ENCODE peak calls at places on chromosomes 5 and 9, in five cellular contexts. S, D, C, L and G are unnamed samples.
A peak's percentile ranks its signal among the peaks of the same experiment; 100 is the strongest.

GRCh38 chr5:111127453-111128195 is 35.5 kb downstream of the WDR36 start:
- DNase-seq in C (no peak), D (no peak), L (no peak), S (peak; percentile 26), G (no peak)

GRCh38 chr5:137572042-137572695 is 73.0 kb upstream of the SPOCK1 start:
- DNase-seq in S (no peak), D (no peak), C (no peak), L (no peak), G (no peak)

GRCh38 chr5:94807985-94808384 is 189.5 kb downstream of the SLF1 start:
- DNase-seq in S (no peak), L (no peak), D (no peak), C (no peak), G (no peak)

GRCh38 chr9:129202613-129203555 is 24.8 kb upstream of the IER5L start:
- DNase-seq in L (peak; percentile 74), D (peak; percentile 93), S (peak; percentile 74), C (peak; percentile 94), G (peak; percentile 78)

GRCh38 chr9:4686112-4686511 is 6.7 kb downstream of the CDC37L1 start:
- DNase-seq in D (no peak), S (no peak), L (no peak), C (no peak), G (no peak)

GRCh38 chr5:40605295-40605958 is 74.3 kb upstream of the PTGER4 start:
- DNase-seq in C (no peak), D (no peak), S (peak; percentile 28), L (no peak), G (no peak)

GRCh38 chr5:180287404-180287803 is 4.5 kb downstream of the MAPK9 start:
- DNase-seq in D (no peak), L (no peak), C (no peak), S (no peak), G (no peak)

GRCh38 chr5:159385529-159385928 is 55.2 kb upstream of the IL12B start:
- DNase-seq in L (no peak), C (no peak), D (no peak), S (no peak), G (no peak)

GRCh38 chr9:121883281-121884056 is 209.6 kb downstream of the TTLL11 start:
- DNase-seq in D (peak; percentile 12), C (no peak), S (no peak), L (no peak), G (no peak)

GRCh38 chr9:133054966-133055365 is 6.8 kb upstream of the CEL start:
- DNase-seq in L (peak; percentile 8), C (no peak), D (no peak), S (no peak), G (no peak)

GRCh38 chr5:97088774-97089148 is 53.6 kb downstream of the LIX1 start:
- DNase-seq in S (no peak), D (no peak), C (no peak), L (no peak), G (no peak)

GRCh38 chr5:173319610-173320100 is 8.6 kb downstream of the STC2 start:
- DNase-seq in S (no peak), D (no peak), C (no peak), L (no peak), G (no peak)

GRCh38 chr5:179867476-179867875 is 8.9 kb upstream of the MRNIP start:
- DNase-seq in D (no peak), C (no peak), S (no peak), L (no peak), G (peak; percentile 43)

GRCh38 chr5:82421119-82421518 is 143.0 kb upstream of the RPS23 start:
- DNase-seq in D (no peak), L (peak; percentile 88), C (no peak), S (peak; percentile 84), G (no peak)

GRCh38 chr9:36091028-36091953 is 45.2 kb upstream of the GLIPR2 start:
- DNase-seq in D (no peak), C (no peak), L (peak; percentile 63), S (peak; percentile 81), G (no peak)

GRCh38 chr5:113480243-113480642 is 8.0 kb downstream of the MCC start:
- DNase-seq in S (peak; percentile 50), D (no peak), L (peak; percentile 14), C (no peak), G (no peak)

GRCh38 chr9:87844471-87844870 is 38.2 kb upstream of the SPATA31E1 start:
- DNase-seq in L (peak; percentile 37), D (no peak), S (peak; percentile 13), C (no peak), G (no peak)

GRCh38 chr5:17151686-17152085 is 65.7 kb upstream of the BASP1 start:
- DNase-seq in C (no peak), L (no peak), S (no peak), D (no peak), G (no peak)

GRCh38 chr5:55427157-55427556 is 107.6 kb downstream of the PLPP1 start:
- DNase-seq in C (no peak), D (no peak), L (peak; percentile 89), S (peak; percentile 70), G (no peak)

GRCh38 chr9:131289301-131290038 is at the start of gene PLPP7:
- DNase-seq in S (peak; percentile 56), D (peak; percentile 91), L (peak; percentile 64), C (no peak), G (no peak)

GRCh38 chr5:141529873-141530272 is 41.0 kb downstream of the PCDHGC5 start:
- DNase-seq in D (no peak), L (no peak), S (no peak), C (no peak), G (no peak)

GRCh38 chr5:169735913-169736312 is 98.8 kb downstream of the DOCK2 start:
- DNase-seq in C (no peak), L (no peak), D (no peak), S (no peak), G (no peak)

GRCh38 chr9:15831384-15831783 is 278.5 kb downstream of the CCDC171 start:
- DNase-seq in S (no peak), D (no peak), C (no peak), L (peak; percentile 2), G (no peak)

GRCh38 chr5:65198777-65199120 is 283.0 kb downstream of the ADAMTS6 start:
- DNase-seq in D (no peak), C (no peak), S (peak; percentile 96), L (peak; percentile 86), G (no peak)

GRCh38 chr5:167155387-167156051 is 1135.9 kb upstream of the WWC1 start:
- DNase-seq in C (no peak), S (no peak), D (no peak), L (no peak), G (no peak)

GRCh38 chr9:130171226-130172148 is 717 bp upstream of the NCS1 start:
- DNase-seq in S (no peak), C (no peak), D (no peak), L (no peak), G (no peak)

GRCh38 chr9:118336952-118337349 is 632.7 kb downstream of the TLR4 start:
- DNase-seq in D (no peak), C (no peak), S (no peak), L (no peak), G (no peak)

GRCh38 chr5:134948929-134949328 is 18.8 kb upstream of the CATSPER3 start:
- DNase-seq in L (peak; percentile 42), D (no peak), S (peak; percentile 63), C (no peak), G (no peak)

GRCh38 chr5:154135125-154135524 is 55.4 kb upstream of the GALNT10 start:
- DNase-seq in D (no peak), L (no peak), S (no peak), C (no peak), G (no peak)

GRCh38 chr5:138662599-138662998 is 87.4 kb upstream of the HSPA9 start:
- DNase-seq in L (no peak), D (no peak), C (no peak), S (no peak), G (no peak)

GRCh38 chr9:90107021-90107771 is 502.4 kb downstream of the GADD45G start:
- DNase-seq in S (no peak), L (no peak), D (no peak), C (no peak), G (no peak)

GRCh38 chr5:93395010-93395409 is 186.0 kb downstream of the NR2F1-AS1 start:
- DNase-seq in S (no peak), D (no peak), C (no peak), L (no peak), G (no peak)

GRCh38 chr9:133168432-133168831 is 4.7 kb upstream of the GBGT1 start:
- DNase-seq in L (no peak), C (peak; percentile 18), S (no peak), D (no peak), G (no peak)

DNA sequence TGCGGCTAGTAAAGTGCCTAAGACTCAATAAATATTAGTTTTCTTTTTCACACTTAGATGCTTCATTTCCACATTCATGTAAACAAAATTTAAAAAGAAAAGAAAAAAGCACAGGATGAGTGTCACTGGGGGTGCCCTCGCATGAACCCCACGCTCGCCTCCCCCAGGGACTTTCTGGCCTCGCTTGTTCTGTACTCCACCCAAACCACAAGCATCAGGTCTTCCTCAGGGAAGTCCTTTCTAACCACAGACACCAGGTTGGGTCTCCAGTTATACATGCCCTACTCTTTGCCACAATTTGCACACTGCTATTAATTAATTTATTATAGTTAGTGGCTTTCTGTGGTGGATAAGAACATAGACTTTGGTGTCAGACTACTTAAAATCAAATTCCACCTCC is 92.4 kb downstream of the RORB start:
- DNase-seq in C (no peak), S (no peak), D (no peak), L (no peak), G (no peak)
- TF ChIP-seq CTCF in C (no peak), S (no peak), D (no peak), L (no peak), G (no peak)

GRCh38 chr5:36944607-36945225 is 68.1 kb downstream of the NIPBL start:
- DNase-seq in S (peak; percentile 84), C (no peak), L (peak; percentile 84), D (no peak), G (no peak)
- TF ChIP-seq CTCF in S (peak; percentile 49), C (peak; percentile 67), L (no peak), D (no peak), G (peak; percentile 76)

GRCh38 chr5:133420440-133421301 is 191.7 kb downstream of the FSTL4 start:
- DNase-seq in S (no peak), L (no peak), C (no peak), D (no peak), G (no peak)

GRCh38 chr5:133423031-133423617 is 189.2 kb downstream of the FSTL4 start:
- DNase-seq in C (no peak), S (no peak), L (no peak), D (no peak), G (no peak)

GRCh38 chr5:133421806-133422205 is 190.5 kb downstream of the FSTL4 start:
- DNase-seq in S (no peak), L (no peak), D (no peak), C (no peak), G (no peak)

GRCh38 chr5:133423618-133424282 is 188.6 kb downstream of the FSTL4 start:
- DNase-seq in C (peak; percentile 85), L (peak; percentile 30), S (peak; percentile 38), D (no peak), G (peak; percentile 76)

GRCh38 chr5:133421394-133421793 is 190.9 kb downstream of the FSTL4 start:
- DNase-seq in C (no peak), S (peak; percentile 26), D (no peak), L (no peak), G (no peak)
- TF ChIP-seq CTCF in C (no peak), S (peak; percentile 49), D (no peak), L (no peak), G (no peak)

DNA sequence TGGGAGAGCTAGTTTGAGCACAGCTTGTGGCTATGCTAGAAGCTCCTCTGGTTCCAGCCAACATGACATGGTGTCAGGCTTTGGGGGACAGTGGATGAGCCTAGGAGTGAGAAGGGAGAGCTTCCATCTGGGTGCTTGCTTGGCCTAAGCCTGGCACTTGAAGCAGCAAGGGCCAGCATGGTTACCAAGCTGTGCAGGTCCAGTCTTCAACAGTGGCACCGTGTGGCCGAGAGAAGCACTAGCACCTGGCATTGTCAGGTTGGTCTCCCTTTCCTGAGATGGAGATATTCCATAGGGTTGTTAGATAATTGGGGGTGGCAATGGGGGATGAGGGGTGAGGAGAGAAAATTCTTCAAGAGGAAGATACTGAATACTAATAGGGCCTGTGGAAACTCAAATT is 261.9 kb downstream of the PBX3 start:
- DNase-seq in S (no peak), D (no peak), L (no peak), C (no peak), G (no peak)
- TF ChIP-seq CTCF in S (peak; percentile 21), D (no peak), L (no peak), C (no peak), G (no peak)